ENCODE peak calls at places on chromosomes 12 and 14, in nine cellular contexts. E is hypothalamus; X is ELF-1; K is astrocyte of the spinal cord; D is fibroblast of lung; V is activated CD4-positive, alpha-beta T cell treated with anti-CD3 and anti-CD28 coated beads, Interleukin-2, amount 10 ng/mL, durations not matched to agents 7 days and 5 days; W is pancreas; Q is stimulated activated CD4-positive, alpha-beta T cell treated with anti-CD3 and anti-CD28 coated beads, TNF-alpha, amount 100 ng/mL, for 48 hours; O is hippocampal formation. C is an unnamed sample.
A peak's percentile ranks its signal among the peaks of the same experiment; 100 is the strongest.

GRCh38 chr14:51581017-51581881 is 70.5 kb upstream of the FRMD6 start:
- DNase-seq in V (no peak), K (peak; percentile 84), W (no peak), X (no peak), E (no peak), Q (no peak), O (no peak), D (peak; percentile 61), C (peak; percentile 61)

GRCh38 chr12:51837286-51837685 is 11.2 kb downstream of the FIGNL2 start:
- DNase-seq in Q (no peak), X (peak; percentile 78), E (no peak), D (no peak), O (no peak), V (no peak), K (no peak), W (no peak), C (no peak)

GRCh38 chr14:78758333-78758732 is 588.2 kb downstream of the NRXN3 start:
- DNase-seq in K (peak; percentile 38), W (no peak), V (no peak), E (peak; percentile 11), Q (no peak), X (peak; percentile 43), D (peak; percentile 1), O (no peak), C (peak; percentile 36)

GRCh38 chr12:132143328-132144071 is 619 bp downstream of the DDX51 start:
- DNase-seq in K (no peak), V (peak; percentile 39), E (no peak), D (no peak), W (no peak), Q (no peak), O (no peak), X (no peak), C (peak; percentile 40)

GRCh38 chr14:99436247-99437180 is 44.1 kb downstream of the SETD3 start:
- DNase-seq in Q (no peak), O (no peak), X (no peak), V (no peak), D (no peak), K (peak; percentile 28), W (no peak), E (no peak), C (peak; percentile 4)

GRCh38 chr12:54611715-54612116 is 23.0 kb downstream of the LACRT start:
- DNase-seq in W (no peak), E (no peak), X (no peak), V (no peak), K (no peak), O (no peak), D (no peak), Q (no peak), C (no peak)

GRCh38 chr12:104687823-104688573 is 231.2 kb downstream of the CHST11 start:
- DNase-seq in E (no peak), K (no peak), O (no peak), D (no peak), X (no peak), Q (no peak), W (no peak), V (peak; percentile 78), C (no peak)

GRCh38 chr12:37548266-37548805 is 768.2 kb upstream of the ALG10B start:
- DNase-seq in X (no peak), O (no peak), V (no peak), W (no peak), K (no peak), Q (no peak), D (no peak), E (no peak), C (no peak)

GRCh38 chr12:111448831-111449790 is 43.4 kb downstream of the SH2B3 start:
- DNase-seq in X (no peak), E (no peak), O (no peak), V (no peak), Q (no peak), K (no peak), W (no peak), D (no peak), C (no peak)

GRCh38 chr12:45543887-45544286 is 185.6 kb upstream of the ARID2 start:
- DNase-seq in D (peak; percentile 93), O (peak; percentile 56), V (peak; percentile 71), E (peak; percentile 6), Q (peak; percentile 24), X (peak; percentile 64), W (peak; percentile 54), K (peak; percentile 83), C (peak; percentile 92)

GRCh38 chr14:71675126-71675901 is 256.9 kb upstream of the RGS6 start:
- DNase-seq in V (no peak), W (no peak), X (peak; percentile 81), D (no peak), O (no peak), E (no peak), K (no peak), Q (no peak), C (no peak)

GRCh38 chr14:31672709-31673108 is 111.5 kb downstream of the NUBPL start:
- DNase-seq in X (no peak), Q (no peak), K (no peak), E (no peak), D (no peak), W (no peak), V (no peak), O (no peak), C (no peak)

GRCh38 chr12:53695148-53696138 is 19.6 kb upstream of the ATP5MC2 start:
- DNase-seq in W (no peak), Q (peak; percentile 31), O (no peak), K (peak; percentile 62), D (peak; percentile 56), E (no peak), V (peak; percentile 11), X (peak; percentile 35), C (peak; percentile 75)

GRCh38 chr12:53299101-53299453 is 418 bp upstream of the MYG1 start:
- DNase-seq in Q (peak; percentile 50), K (peak; percentile 71), E (no peak), W (no peak), V (peak; percentile 53), O (no peak), D (peak; percentile 82), X (no peak), C (peak; percentile 78)

GRCh38 chr14:51650721-51651387 is 856 bp upstream of the FRMD6 start:
- DNase-seq in D (no peak), O (no peak), W (peak; percentile 33), E (no peak), K (no peak), V (no peak), Q (no peak), X (peak; percentile 73), C (peak; percentile 44)

GRCh38 chr14:84857571-84857970 is 672.4 kb upstream of the FLRT2 start:
- DNase-seq in E (no peak), Q (no peak), K (no peak), D (no peak), V (no peak), X (no peak), W (no peak), O (no peak), C (no peak)

GRCh38 chr14:36662543-36663403 is 1.1 kb downstream of the PAX9 start:
- DNase-seq in X (no peak), W (peak; percentile 15), K (no peak), D (no peak), V (no peak), E (no peak), O (no peak), Q (no peak), C (peak; percentile 59)

GRCh38 chr14:62039871-62040270 is 277.7 kb downstream of the SNAPC1 start:
- DNase-seq in E (no peak), O (no peak), W (no peak), Q (no peak), D (no peak), V (no peak), X (no peak), K (no peak), C (peak; percentile 15)

GRCh38 chr14:103613517-103613916 is 15.5 kb upstream of the KLC1 start:
- DNase-seq in Q (no peak), K (no peak), W (no peak), X (no peak), V (peak; percentile 37), D (peak; percentile 39), E (no peak), O (no peak), C (peak; percentile 60)

GRCh38 chr14:61435563-61436337 is 114.4 kb downstream of the PRKCH start:
- DNase-seq in V (no peak), D (no peak), O (no peak), X (no peak), Q (no peak), W (no peak), K (no peak), E (no peak), C (no peak)

GRCh38 chr12:65269603-65270002 is 8.9 kb upstream of the MSRB3 start:
- DNase-seq in K (no peak), X (no peak), O (no peak), D (peak; percentile 6), V (no peak), W (no peak), E (no peak), Q (no peak), C (no peak)

GRCh38 chr14:105867961-105868599 is 341.7 kb downstream of the TMEM121 start:
- DNase-seq in W (no peak), D (no peak), E (no peak), V (peak; percentile 2), K (no peak), Q (no peak), O (no peak), X (no peak), C (no peak)

GRCh38 chr12:66240106-66240820 is 51.2 kb downstream of the IRAK3 start:
- DNase-seq in D (no peak), O (no peak), X (peak; percentile 48), Q (no peak), K (no peak), V (no peak), W (no peak), E (no peak), C (no peak)

GRCh38 chr12:94725375-94726168 is 75.2 kb upstream of the TMCC3 start:
- DNase-seq in X (peak; percentile 29), O (no peak), E (no peak), V (no peak), W (no peak), K (peak; percentile 34), D (peak; percentile 63), Q (no peak), C (peak; percentile 37)

GRCh38 chr14:92659765-92660561 is 88.5 kb downstream of the LGMN start:
- DNase-seq in X (no peak), W (no peak), Q (no peak), E (no peak), K (no peak), D (no peak), O (peak; percentile 15), V (no peak), C (no peak)

GRCh38 chr12:5487971-5488955 is 56.4 kb downstream of the NTF3 start:
- DNase-seq in E (no peak), Q (no peak), D (peak; percentile 17), V (no peak), X (no peak), O (no peak), W (no peak), K (peak; percentile 32), C (peak; percentile 31)

GRCh38 chr12:52187640-52188039 is 4.2 kb downstream of the KRT80 start:
- DNase-seq in Q (no peak), X (no peak), V (no peak), K (no peak), D (no peak), E (no peak), O (no peak), W (no peak), C (no peak)

GRCh38 chr14:98925362-98926040 is 346.5 kb downstream of the BCL11B start:
- DNase-seq in Q (no peak), K (no peak), E (no peak), D (no peak), V (no peak), O (no peak), W (no peak), X (no peak), C (no peak)